ENCODE peak calls at places on chromosomes 1 and 21, in five cellular contexts. X is GDM1, Y is AG09309, P is foreskin fibroblast, H is NCI-H460. Z is an unnamed sample.

GRCh38 chr1:33182452-33182851 is 609 bp upstream of the TRIM62 start:
- DNase-seq in Y (no peak), X (no peak), P (peak), H (no peak), Z (peak)

GRCh38 chr1:109427171-109427467 is 871 bp upstream of the PSMA5 start:
- DNase-seq in P (no peak), X (no peak), Y (no peak), H (no peak), Z (no peak)

GRCh38 chr1:98203461-98203860 is 282.6 kb upstream of the DPYD start:
- DNase-seq in X (no peak), P (peak), H (no peak), Y (no peak), Z (no peak)

GRCh38 chr1:150010388-150011115 is at the start of gene OTUD7B:
- DNase-seq in H (peak), P (peak), Y (peak), X (no peak), Z (peak)

GRCh38 chr1:179779645-179780272 is 36.7 kb downstream of the FAM163A start:
- DNase-seq in Y (no peak), X (no peak), P (peak), H (no peak), Z (no peak)

GRCh38 chr1:224767031-224767430 is 150.9 kb downstream of the CNIH3 start:
- DNase-seq in X (no peak), H (no peak), P (no peak), Y (no peak), Z (no peak)

GRCh38 chr1:100719490-100719889 is at the start of gene VCAM1:
- DNase-seq in X (no peak), H (no peak), Y (no peak), P (no peak), Z (no peak)

GRCh38 chr21:23249760-23250159 is 2251.6 kb downstream of the NCAM2 start:
- DNase-seq in P (no peak), X (no peak), H (no peak), Y (no peak), Z (no peak)

GRCh38 chr1:248804771-248805681 is 20.7 kb downstream of the SH3BP5L start:
- DNase-seq in Y (no peak), H (no peak), P (no peak), X (peak), Z (no peak)